ENCODE peak calls at places on chromosomes 5 and 9, in six cellular contexts. N, C, J, Z, E and K are unnamed samples. For H3K4me1, the result is how much of the 10 kb centered on the place peaks cover.

GRCh38 chr9:126173401-126173800 is 153.2 kb upstream of the MVB12B start:
- DNase-seq in N (no peak), C (no peak), J (no peak), Z (no peak), E (no peak), K (no peak)

GRCh38 chr5:179080724-179081123 is 20.6 kb downstream of the ZNF354C start:
- DNase-seq in N (no peak), C (no peak), J (no peak), Z (no peak), E (no peak), K (no peak)

GRCh38 chr5:8845316-8845715 is 700.6 kb downstream of the SEMA5A start:
- DNase-seq in N (no peak), C (no peak), J (peak), Z (no peak), E (no peak), K (no peak)

GRCh38 chr9:23962101-23962500 is 136.1 kb upstream of the ELAVL2 start:
- DNase-seq in N (peak), C (no peak), J (peak), Z (no peak), E (no peak), K (no peak)

GRCh38 chr5:138568061-138568824 is 7.0 kb downstream of the HSPA9 start:
- DNase-seq in N (no peak), C (no peak), J (no peak), Z (no peak), E (no peak), K (no peak)

GRCh38 chr9:18821794-18822193 is 211.2 kb downstream of the SAXO1 start:
- DNase-seq in N (peak), C (no peak), J (peak), Z (no peak), E (no peak), K (no peak)

GRCh38 chr9:121956808-121957207 is 136.3 kb downstream of the TTLL11 start:
- DNase-seq in N (no peak), C (no peak), J (no peak), Z (no peak), E (no peak), K (no peak)

GRCh38 chr5:57937501-57937900 is 454.9 kb upstream of the ACTBL2 start:
- DNase-seq in N (no peak), C (no peak), J (no peak), Z (no peak), E (no peak), K (no peak)

GRCh38 chr5:16854351-16854750 is 81.7 kb downstream of the MYO10 start:
- DNase-seq in N (no peak), C (no peak), J (no peak), Z (no peak), E (no peak), K (no peak)

GRCh38 chr5:83721878-83722779 is 1.5 kb upstream of the HAPLN1 start:
- DNase-seq in N (peak), C (peak), J (peak), Z (peak), E (peak), K (peak)

GRCh38 chr5:78546597-78546996 is 102.0 kb downstream of the LHFPL2 start:
- DNase-seq in N (no peak), C (no peak), J (no peak), Z (no peak), E (no peak), K (no peak)

GRCh38 chr5:43627028-43627427 is 24.0 kb downstream of the NNT start:
- DNase-seq in N (peak), C (no peak), J (peak), Z (peak), E (no peak), K (peak)

GRCh38 chr5:149435015-149435376 is 55.9 kb upstream of the IL17B start:
- DNase-seq in N (no peak), C (no peak), J (no peak), Z (no peak), E (no peak), K (no peak)

GRCh38 chr9:14326264-14326826 is 12.4 kb upstream of the NFIB start:
- DNase-seq in N (no peak), C (no peak), J (peak), Z (no peak), E (no peak), K (no peak)

GRCh38 chr9:124774131-124774978 is 2.6 kb upstream of the OLFML2A start:
- DNase-seq in N (peak), C (peak), J (peak), Z (peak), E (peak), K (peak)

GRCh38 chr5:147956064-147956841 is 49.9 kb upstream of the C5orf46 start:
- DNase-seq in N (no peak), C (no peak), J (peak), Z (no peak), E (no peak), K (no peak)

GRCh38 chr9:77455312-77455927 is 192.7 kb downstream of the GNA14 start:
- DNase-seq in N (peak), C (no peak), J (peak), Z (peak), E (no peak), K (peak)

GRCh38 chr9:27086818-27087680 is 22.0 kb upstream of the TEK start:
- DNase-seq in N (no peak), C (no peak), J (no peak), Z (no peak), E (no peak), K (no peak)

GRCh38 chr9:95031711-95032461 is 285.6 kb downstream of the FANCC start:
- DNase-seq in N (no peak), C (peak), J (no peak), Z (no peak), E (no peak), K (peak)

GRCh38 chr9:114210691-114211276 is 55.4 kb downstream of the COL27A1 start:
- DNase-seq in N (no peak), C (no peak), J (no peak), Z (no peak), E (no peak), K (no peak)

GRCh38 chr5:136766456-136766855 is 401.1 kb upstream of the TRPC7 start:
- DNase-seq in N (no peak), C (no peak), J (no peak), Z (no peak), E (no peak), K (no peak)

GRCh38 chr9:6669881-6670280 is 24.4 kb upstream of the GLDC start:
- DNase-seq in N (no peak), C (no peak), J (no peak), Z (no peak), E (no peak), K (no peak)

GRCh38 chr5:135887447-135887864 is 8.2 kb downstream of the IL9 start:
- DNase-seq in N (peak), C (peak), J (peak), Z (peak), E (no peak), K (peak)

GRCh38 chr5:172048539-172049101 is 42.2 kb upstream of the FBXW11 start:
- DNase-seq in N (no peak), C (no peak), J (no peak), Z (no peak), E (no peak), K (no peak)

GRCh38 chr9:77946969-77947368 is 84.6 kb downstream of the GNAQ start:
- DNase-seq in N (no peak), C (no peak), J (no peak), Z (peak), E (no peak), K (no peak)

GRCh38 chr5:82364497-82364896 is 86.3 kb upstream of the RPS23 start:
- DNase-seq in N (peak), C (no peak), J (peak), Z (peak), E (no peak), K (peak)

GRCh38 chr5:133220851-133221674 is 169.2 kb downstream of the HSPA4 start:
- DNase-seq in N (no peak), C (no peak), J (no peak), Z (no peak), E (no peak), K (no peak)

GRCh38 chr5:17882760-17883488 is 248.7 kb downstream of the TAF11L14 start:
- DNase-seq in N (peak), C (no peak), J (peak), Z (no peak), E (no peak), K (no peak)

GRCh38 chr9:6566409-6567139 is 79.0 kb downstream of the GLDC start:
- DNase-seq in N (no peak), C (no peak), J (peak), Z (no peak), E (no peak), K (no peak)

GRCh38 chr9:97759611-97760288 is 62.6 kb upstream of the XPA start:
- DNase-seq in N (no peak), C (no peak), J (no peak), Z (no peak), E (no peak), K (peak)

GRCh38 chr9:8734760-8735159 is 935.2 kb upstream of the DMAC1 start:
- DNase-seq in N (peak), C (no peak), J (no peak), Z (no peak), E (no peak), K (peak)

GRCh38 chr9:16135916-16136315 is 583.1 kb downstream of the CCDC171 start:
- DNase-seq in N (no peak), C (no peak), J (no peak), Z (no peak), E (no peak), K (no peak)

GRCh38 chr5:17314907-17315471 is 97.6 kb downstream of the BASP1 start:
- DNase-seq in N (peak), C (no peak), J (no peak), Z (no peak), E (no peak), K (no peak)

GRCh38 chr9:9752722-9753121 is 860.1 kb downstream of the PTPRD start:
- DNase-seq in N (no peak), C (no peak), J (no peak), Z (peak), E (no peak), K (no peak)

GRCh38 chr5:55734658-55735057 is 3.2 kb upstream of the DDX4 start:
- DNase-seq in N (no peak), C (no peak), J (no peak), Z (no peak), E (no peak), K (no peak)

GRCh38 chr9:132878695-132879064 is at the start of gene SPACA9:
- DNase-seq in N (peak), C (peak), J (peak), Z (peak), E (peak), K (peak)

GRCh38 chr5:103375863-103376591 is 117.5 kb downstream of the MACIR start:
- DNase-seq in N (no peak), C (no peak), J (no peak), Z (peak), E (no peak), K (peak)

GRCh38 chr5:103371046-103371603 is 112.6 kb downstream of the MACIR start:
- DNase-seq in N (no peak), C (no peak), J (no peak), Z (no peak), E (no peak), K (no peak)

GRCh38 chr5:103373576-103374472 is 115.3 kb downstream of the MACIR start:
- DNase-seq in N (no peak), C (no peak), J (no peak), Z (no peak), E (no peak), K (peak)

GRCh38 chr5:103374473-103374963 is 116.0 kb downstream of the MACIR start:
- DNase-seq in N (no peak), C (no peak), J (no peak), Z (no peak), E (no peak), K (no peak)

GRCh38 chr5:103375356-103375755 is 116.8 kb downstream of the MACIR start:
- DNase-seq in N (no peak), C (no peak), J (no peak), Z (no peak), E (no peak), K (no peak)
- TF ChIP-seq CTCF in N (peak), C (no peak), J (no peak), Z (no peak), E (no peak), K (no peak)

GRCh38 chr9:72674961-72675360 is 153.6 kb downstream of the TMC1 start:
- DNase-seq in N (no peak), C (no peak), J (no peak), Z (no peak), E (no peak), K (no peak)

GRCh38 chr9:72680593-72681317 is 159.3 kb downstream of the TMC1 start:
- DNase-seq in N (peak), C (no peak), J (no peak), Z (no peak), E (no peak), K (no peak)

DNA sequence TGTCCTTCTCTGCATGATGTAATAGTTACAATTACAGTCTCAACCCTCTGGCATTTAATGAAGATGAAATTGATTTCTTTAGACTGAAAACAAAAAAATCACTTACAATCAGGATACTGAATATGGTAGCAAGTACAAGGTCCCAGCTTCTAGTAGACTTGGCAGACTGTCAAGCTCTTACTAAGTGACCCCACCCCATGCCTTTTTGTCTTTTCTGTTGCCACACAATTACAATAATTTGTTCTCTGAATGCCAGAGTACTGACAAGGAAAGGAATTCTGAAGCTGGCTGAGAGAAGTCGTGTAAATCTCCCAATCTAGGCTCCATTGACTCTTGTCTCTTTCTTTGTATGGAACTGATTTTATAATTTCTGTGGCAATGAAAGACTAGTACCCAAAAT is 154.2 kb downstream of the TMC1 start:
- DNase-seq in N (no peak), C (no peak), J (peak), Z (no peak), E (no peak), K (no peak)
- H3K4me1 ChIP-seq in N (under half), C (under half), J (under half), Z (under half), E (under half), K (under half)

DNA sequence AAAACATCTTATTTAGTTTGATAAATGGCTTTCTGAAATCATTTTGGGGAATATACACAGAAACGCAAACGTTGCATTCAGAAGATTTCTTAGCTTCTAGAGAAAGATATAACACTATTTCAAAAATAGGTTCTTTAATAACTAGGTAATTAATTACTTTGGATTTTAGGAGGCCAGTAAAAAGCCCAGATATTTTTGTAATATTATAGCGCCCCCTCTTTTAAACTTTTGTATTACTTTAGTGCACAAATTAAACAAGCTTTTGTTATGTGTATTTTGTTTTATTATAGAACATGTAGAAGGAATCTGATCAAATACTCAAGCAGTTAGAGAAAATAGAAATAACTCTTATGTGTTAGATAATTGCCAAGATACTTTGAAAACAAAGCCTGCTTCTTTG is 57.7 kb downstream of the COMMD10 start:
- DNase-seq in N (peak), C (no peak), J (no peak), Z (no peak), E (no peak), K (no peak)
- TF ChIP-seq CTCF in N (peak), C (no peak), J (no peak), Z (no peak), E (no peak), K (no peak)

GRCh38 chr5:127920936-127921335 is 162.6 kb upstream of the SLC12A2 start:
- DNase-seq in N (no peak), C (no peak), J (no peak), Z (no peak), E (no peak), K (no peak)
- H3K4me1 ChIP-seq in N (under half), C (under half), J (under half), Z (under half), E (under half), K (under half)

DNA sequence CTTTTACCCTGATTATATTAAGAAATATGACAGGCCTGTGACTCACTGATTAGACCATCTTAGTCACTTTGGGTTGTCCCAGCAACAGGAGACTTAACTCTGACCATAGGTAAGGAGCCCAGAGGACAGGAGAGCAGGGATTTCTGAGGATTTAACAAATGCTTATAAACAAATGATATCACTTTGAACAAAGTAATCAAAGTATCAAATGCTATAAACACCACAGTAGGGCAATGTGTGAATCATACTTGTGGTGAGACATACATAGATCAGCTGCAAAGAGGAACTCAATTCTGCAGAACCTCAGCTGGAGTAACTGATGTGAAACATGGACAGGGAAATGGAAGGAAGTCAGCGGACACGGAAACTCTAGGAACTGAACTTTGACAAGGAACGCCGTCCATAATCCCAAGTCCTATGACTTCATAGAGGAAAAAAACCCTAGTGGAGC is 190.6 kb upstream of the MSX2 start:
- DNase-seq in N (no peak), C (no peak), J (peak), Z (no peak), E (no peak), K (no peak)
- TF ChIP-seq CTCF in N (no peak), C (no peak), J (no peak), Z (no peak), E (no peak), K (no peak)

DNA sequence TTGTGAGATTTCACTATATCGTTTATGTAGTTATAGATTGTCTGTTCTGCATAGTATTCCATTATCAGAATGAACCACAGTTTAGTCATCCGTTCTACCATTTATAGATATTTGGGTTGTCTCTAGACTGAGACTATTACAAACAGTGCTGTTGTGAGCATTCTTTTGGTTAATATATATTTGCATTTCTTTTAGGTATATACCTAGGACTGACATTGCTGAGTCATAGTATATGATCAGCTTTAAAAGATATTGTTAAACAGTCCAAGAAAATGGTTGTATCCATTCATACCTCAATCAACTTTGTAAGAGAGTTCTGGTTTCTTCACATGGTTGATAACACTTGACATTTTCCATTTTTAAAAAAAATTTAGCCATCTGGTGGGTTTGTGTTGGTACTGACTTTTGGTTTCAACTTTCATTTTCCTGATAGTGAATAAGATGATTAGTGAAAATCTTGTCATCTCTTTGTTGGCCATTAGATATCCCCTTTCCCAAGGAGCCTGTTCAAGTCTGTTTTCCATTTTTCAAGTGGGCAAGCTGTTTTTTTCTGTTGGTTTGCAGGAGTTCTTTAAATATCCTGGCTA is 22.9 kb upstream of the ADAM19 start:
- DNase-seq in N (no peak), C (no peak), J (no peak), Z (no peak), E (no peak), K (no peak)
- H3K4me1 ChIP-seq in N (under half), C (under half), J (under half), Z (under half), E (under half), K (under half)

DNA sequence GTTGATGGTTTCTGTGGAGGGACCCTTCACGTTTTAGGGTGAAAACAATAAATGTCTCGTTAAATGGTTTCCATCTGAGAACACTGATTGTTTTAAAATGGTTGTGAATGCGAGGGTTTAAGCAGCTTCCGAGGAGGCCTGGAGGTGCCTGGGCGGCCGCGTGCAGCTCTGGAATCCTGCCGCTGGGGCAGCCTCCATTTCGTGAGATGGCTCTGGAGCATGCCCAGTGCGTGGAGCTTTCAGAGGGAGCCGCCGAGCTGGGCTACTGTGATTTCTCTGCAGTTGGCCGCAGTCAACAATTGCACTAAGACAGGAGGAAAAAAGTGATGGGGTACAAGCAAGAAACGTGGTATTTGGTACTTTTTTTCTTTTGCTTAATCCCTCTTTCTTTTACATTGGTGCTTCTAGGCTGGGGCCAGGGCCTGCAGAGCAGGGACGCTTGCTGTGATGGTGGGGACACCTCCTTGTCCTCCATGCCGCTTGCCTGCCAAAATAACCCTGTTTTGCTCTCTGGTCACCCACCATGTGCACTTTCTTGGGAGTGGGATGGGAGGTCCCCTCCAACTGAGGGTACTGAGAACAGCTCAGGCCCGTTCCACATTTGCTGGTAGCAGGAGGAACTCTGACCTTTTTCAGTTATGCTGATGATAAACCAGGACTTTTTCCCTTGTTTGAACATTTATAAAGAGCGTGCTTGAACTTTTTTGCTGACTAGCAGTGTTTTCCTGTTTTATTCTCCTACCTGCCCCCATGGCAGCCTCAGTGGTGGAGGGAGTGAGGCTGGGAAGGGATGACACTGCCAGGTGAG is 47.1 kb downstream of the EHMT1 start:
- DNase-seq in N (peak), C (no peak), J (no peak), Z (no peak), E (no peak), K (no peak)
- TF ChIP-seq CTCF in N (no peak), C (no peak), J (no peak), Z (no peak), E (no peak), K (no peak)